ENCODE peak calls at places on chromosomes 12 and 14, in five cellular contexts. One of them, this sample, is unnamed.

GRCh38 chr12:5094550-5094949 is 50.9 kb downstream of the KCNA5 start:
- DNase-seq in osteocyte: no peak
- DNase-seq in ovary: no peak
- DNase-seq in tibial nerve: no peak
- DNase-seq in WTC11: no peak
- DNase-seq in this sample: no peak

GRCh38 chr12:5251786-5252185 is 180.1 kb upstream of the NTF3 start:
- DNase-seq in osteocyte: no peak
- DNase-seq in ovary: no peak
- DNase-seq in tibial nerve: no peak
- DNase-seq in WTC11: no peak
- DNase-seq in this sample: no peak

GRCh38 chr12:88401153-88401552 is 179.1 kb downstream of the KITLG start:
- DNase-seq in osteocyte: no peak
- DNase-seq in ovary: no peak
- DNase-seq in tibial nerve: no peak
- DNase-seq in WTC11: no peak
- DNase-seq in this sample: no peak

GRCh38 chr12:27434673-27435565 is 11.6 kb upstream of the SMCO2 start:
- DNase-seq in osteocyte: no peak
- DNase-seq in ovary: no peak
- DNase-seq in tibial nerve: no peak
- DNase-seq in WTC11: no peak
- DNase-seq in this sample: no peak

GRCh38 chr12:85949253-85949652 is 75.2 kb downstream of the NTS start:
- DNase-seq in osteocyte: no peak
- DNase-seq in ovary: no peak
- DNase-seq in tibial nerve: no peak
- DNase-seq in WTC11: no peak
- DNase-seq in this sample: no peak

GRCh38 chr14:79834856-79835255 is 376.4 kb downstream of the DIO2 start:
- DNase-seq in osteocyte: no peak
- DNase-seq in ovary: no peak
- DNase-seq in tibial nerve: no peak
- DNase-seq in WTC11: no peak
- DNase-seq in this sample: no peak

GRCh38 chr14:103696466-103697071 is 18.7 kb downstream of the XRCC3 start:
- DNase-seq in osteocyte: peak
- DNase-seq in ovary: no peak
- DNase-seq in tibial nerve: no peak
- DNase-seq in WTC11: no peak
- DNase-seq in this sample: no peak

GRCh38 chr14:35292770-35293561 is 784 bp downstream of the PSMA6 start:
- DNase-seq in osteocyte: no peak
- DNase-seq in ovary: no peak
- DNase-seq in tibial nerve: no peak
- DNase-seq in WTC11: no peak
- DNase-seq in this sample: no peak

GRCh38 chr12:60257063-60257462 is 661.2 kb downstream of the SLC16A7 start:
- DNase-seq in osteocyte: no peak
- DNase-seq in ovary: no peak
- DNase-seq in tibial nerve: no peak
- DNase-seq in WTC11: no peak
- DNase-seq in this sample: no peak

GRCh38 chr12:31989987-31990386 is 30.8 kb downstream of the RESF1 start:
- DNase-seq in osteocyte: no peak
- DNase-seq in ovary: no peak
- DNase-seq in tibial nerve: no peak
- DNase-seq in WTC11: no peak
- DNase-seq in this sample: no peak

GRCh38 chr12:23560611-23561010 is 388.9 kb downstream of the SOX5 start:
- DNase-seq in osteocyte: no peak
- DNase-seq in ovary: no peak
- DNase-seq in tibial nerve: no peak
- DNase-seq in WTC11: no peak
- DNase-seq in this sample: no peak

GRCh38 chr12:48999371-49000131 is at the start of gene DDN:
- DNase-seq in osteocyte: no peak
- DNase-seq in ovary: no peak
- DNase-seq in tibial nerve: no peak
- DNase-seq in WTC11: no peak
- DNase-seq in this sample: no peak

GRCh38 chr12:6183689-6184441 is 16.3 kb upstream of the CD9 start:
- DNase-seq in osteocyte: no peak
- DNase-seq in ovary: no peak
- DNase-seq in tibial nerve: no peak
- DNase-seq in WTC11: no peak
- DNase-seq in this sample: no peak

GRCh38 chr12:87054225-87054624 is 798.0 kb upstream of the MGAT4C start:
- DNase-seq in osteocyte: no peak
- DNase-seq in ovary: no peak
- DNase-seq in tibial nerve: no peak
- DNase-seq in WTC11: no peak
- DNase-seq in this sample: no peak

GRCh38 chr14:51855234-51855633 is 5.2 kb upstream of the GNG2 start:
- DNase-seq in osteocyte: no peak
- DNase-seq in ovary: no peak
- DNase-seq in tibial nerve: no peak
- DNase-seq in WTC11: no peak
- DNase-seq in this sample: no peak

GRCh38 chr12:132326646-132327045 is 2.7 kb downstream of the GALNT9 start:
- DNase-seq in osteocyte: no peak
- DNase-seq in ovary: no peak
- DNase-seq in tibial nerve: no peak
- DNase-seq in WTC11: no peak
- DNase-seq in this sample: no peak

GRCh38 chr12:123141615-123142517 is 9.0 kb downstream of the PITPNM2 start:
- DNase-seq in osteocyte: no peak
- DNase-seq in ovary: peak
- DNase-seq in tibial nerve: no peak
- DNase-seq in WTC11: no peak
- DNase-seq in this sample: peak

GRCh38 chr14:70567791-70568190 is 32.7 kb downstream of the MED6 start:
- DNase-seq in osteocyte: no peak
- DNase-seq in ovary: no peak
- DNase-seq in tibial nerve: no peak
- DNase-seq in WTC11: peak
- DNase-seq in this sample: no peak

GRCh38 chr12:77723308-77723707 is 107.4 kb upstream of the NAV3 start:
- DNase-seq in osteocyte: no peak
- DNase-seq in ovary: no peak
- DNase-seq in tibial nerve: no peak
- DNase-seq in WTC11: no peak
- DNase-seq in this sample: no peak

GRCh38 chr14:68564236-68564825 is 228.5 kb downstream of the ZFP36L1 start:
- DNase-seq in osteocyte: no peak
- DNase-seq in ovary: peak
- DNase-seq in tibial nerve: no peak
- DNase-seq in WTC11: peak
- DNase-seq in this sample: no peak

GRCh38 chr12:62848418-62848817 is 86.5 kb downstream of the PPM1H start:
- DNase-seq in osteocyte: no peak
- DNase-seq in ovary: no peak
- DNase-seq in tibial nerve: no peak
- DNase-seq in WTC11: no peak
- DNase-seq in this sample: no peak

GRCh38 chr12:15208871-15209656 is 12.2 kb downstream of the RERG start:
- DNase-seq in osteocyte: no peak
- DNase-seq in ovary: no peak
- DNase-seq in tibial nerve: no peak
- DNase-seq in WTC11: no peak
- DNase-seq in this sample: no peak

GRCh38 chr12:123063535-123063934 is 83.1 kb downstream of the ARL6IP4 start:
- DNase-seq in osteocyte: no peak
- DNase-seq in ovary: no peak
- DNase-seq in tibial nerve: no peak
- DNase-seq in WTC11: peak
- DNase-seq in this sample: no peak

GRCh38 chr12:100851637-100852036 is 57.1 kb downstream of the ANO4 start:
- DNase-seq in osteocyte: no peak
- DNase-seq in ovary: no peak
- DNase-seq in tibial nerve: no peak
- DNase-seq in WTC11: peak
- DNase-seq in this sample: no peak

GRCh38 chr14:101019974-101020710 is 116.6 kb upstream of the RTL1 start:
- DNase-seq in osteocyte: peak
- DNase-seq in ovary: peak
- DNase-seq in tibial nerve: no peak
- DNase-seq in WTC11: no peak
- DNase-seq in this sample: peak

GRCh38 chr14:52021971-52022600 is 32.7 kb downstream of the RTRAF start:
- DNase-seq in osteocyte: no peak
- DNase-seq in ovary: no peak
- DNase-seq in tibial nerve: no peak
- DNase-seq in WTC11: no peak
- DNase-seq in this sample: no peak

GRCh38 chr14:100827751-100828447 is 2.0 kb downstream of the MEG3 start:
- DNase-seq in osteocyte: no peak
- DNase-seq in ovary: peak
- DNase-seq in tibial nerve: no peak
- DNase-seq in WTC11: peak
- DNase-seq in this sample: no peak

DNA sequence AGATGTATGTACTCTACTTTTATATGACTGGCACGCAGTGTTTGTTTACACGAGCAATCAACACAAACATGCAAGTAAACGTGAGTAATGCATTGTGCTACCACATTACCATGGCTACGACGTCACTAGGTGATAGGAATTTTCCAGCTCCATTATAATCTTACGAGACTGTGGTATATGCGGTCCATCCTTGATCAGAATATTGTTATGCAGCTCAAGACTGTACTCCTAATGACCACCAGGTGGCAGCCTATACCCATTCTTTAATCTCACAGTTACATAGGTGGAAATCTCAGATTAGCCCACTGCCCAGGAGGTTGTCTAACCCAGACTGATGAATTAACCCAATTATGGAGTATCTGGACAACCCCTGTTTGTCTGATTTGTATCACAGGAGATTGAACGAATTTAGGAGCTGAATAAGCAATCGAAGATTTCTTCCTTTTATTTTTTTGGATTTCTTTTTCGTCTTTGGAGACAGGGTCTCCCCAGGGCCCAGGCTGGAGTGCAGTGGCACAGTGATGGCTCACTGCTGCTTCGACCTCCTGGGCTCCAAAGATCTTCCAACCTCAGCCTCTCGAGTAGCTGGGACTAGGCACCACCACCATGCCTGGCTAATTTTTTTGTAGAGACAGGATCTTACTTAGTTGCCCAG is 8.7 kb upstream of the TESPA1 start:
- DNase-seq in osteocyte: no peak
- DNase-seq in ovary: peak
- DNase-seq in tibial nerve: peak
- DNase-seq in WTC11: peak
- DNase-seq in this sample: no peak
- TF ChIP-seq CTCF in osteocyte: peak
- TF ChIP-seq CTCF in ovary: peak
- TF ChIP-seq CTCF in tibial nerve: peak
- TF ChIP-seq CTCF in WTC11: peak
- TF ChIP-seq CTCF in this sample: peak

GRCh38 chr14:105207460-105207901 is 26.4 kb upstream of the NUDT14 start:
- DNase-seq in osteocyte: no peak
- DNase-seq in ovary: no peak
- DNase-seq in tibial nerve: no peak
- DNase-seq in WTC11: peak
- DNase-seq in this sample: no peak
- TF ChIP-seq CTCF in osteocyte: no peak
- TF ChIP-seq CTCF in ovary: no peak
- TF ChIP-seq CTCF in tibial nerve: no peak
- TF ChIP-seq CTCF in WTC11: no peak
- TF ChIP-seq CTCF in this sample: no peak

GRCh38 chr12:109925185-109925835 is 25.2 kb downstream of the TCHP start:
- DNase-seq in osteocyte: no peak
- DNase-seq in ovary: no peak
- DNase-seq in tibial nerve: no peak
- DNase-seq in WTC11: no peak
- DNase-seq in this sample: no peak

GRCh38 chr12:109928058-109928656 is 28.1 kb downstream of the TCHP start:
- DNase-seq in osteocyte: no peak
- DNase-seq in ovary: no peak
- DNase-seq in tibial nerve: no peak
- DNase-seq in WTC11: no peak
- DNase-seq in this sample: no peak

GRCh38 chr12:109926488-109927210 is 26.6 kb downstream of the TCHP start:
- DNase-seq in osteocyte: no peak
- DNase-seq in ovary: no peak
- DNase-seq in tibial nerve: no peak
- DNase-seq in WTC11: no peak
- DNase-seq in this sample: no peak

GRCh38 chr12:109930028-109930800 is 30.1 kb downstream of the TCHP start:
- DNase-seq in osteocyte: no peak
- DNase-seq in ovary: no peak
- DNase-seq in tibial nerve: no peak
- DNase-seq in WTC11: no peak
- DNase-seq in this sample: no peak

DNA sequence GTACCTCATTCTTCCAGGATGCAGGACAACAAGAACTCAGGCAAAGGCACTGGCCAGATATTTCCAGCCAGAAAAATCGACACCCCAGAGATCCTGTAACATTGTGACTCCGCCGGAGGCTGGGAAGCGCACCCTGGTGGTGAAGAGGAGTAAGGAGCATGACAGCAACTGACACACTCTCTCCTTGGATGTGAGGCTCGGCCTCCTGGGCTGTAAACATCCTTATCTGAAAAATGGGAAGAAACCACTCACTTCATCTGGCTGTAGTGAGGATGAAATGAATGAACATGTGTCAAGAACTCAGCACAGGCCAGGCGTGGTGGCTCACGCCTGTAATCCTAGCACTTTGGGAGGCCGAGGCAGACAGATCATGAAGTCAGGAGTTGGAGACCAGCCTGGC is 27.5 kb downstream of the TCHP start:
- DNase-seq in osteocyte: no peak
- DNase-seq in ovary: no peak
- DNase-seq in tibial nerve: no peak
- DNase-seq in WTC11: peak
- DNase-seq in this sample: no peak
- TF ChIP-seq CTCF in osteocyte: peak
- TF ChIP-seq CTCF in ovary: no peak
- TF ChIP-seq CTCF in tibial nerve: no peak
- TF ChIP-seq CTCF in WTC11: peak
- TF ChIP-seq CTCF in this sample: peak

DNA sequence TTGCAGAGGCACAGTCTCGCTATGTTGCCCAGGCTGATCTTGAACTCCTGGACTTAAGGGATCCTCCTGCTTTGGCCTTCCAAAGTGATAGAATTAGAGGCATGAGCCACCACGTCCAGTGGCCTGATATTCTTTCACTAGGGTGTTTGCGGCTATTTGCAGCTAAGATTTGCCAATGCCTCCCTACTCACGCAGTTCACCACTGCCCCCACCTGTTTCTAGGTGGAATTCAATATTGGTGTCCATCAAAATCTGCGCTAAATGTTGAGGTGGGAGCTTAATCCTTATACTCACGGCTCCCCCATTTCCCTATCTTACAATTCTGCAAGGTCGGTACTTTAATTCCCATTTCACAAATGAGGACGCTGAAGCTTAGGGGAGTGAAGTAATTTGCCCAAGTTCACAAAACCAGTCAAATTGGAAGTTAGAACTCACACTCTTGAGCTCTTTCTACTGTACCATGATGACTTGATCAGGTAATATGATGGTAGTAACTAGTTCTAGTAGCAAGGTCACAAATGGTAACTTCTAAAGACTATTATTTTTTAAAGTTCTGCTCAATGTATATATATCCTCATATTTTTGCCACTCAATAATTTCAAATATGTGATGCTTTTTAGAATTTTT is 22.1 kb upstream of the LRRC9 start:
- DNase-seq in osteocyte: no peak
- DNase-seq in ovary: no peak
- DNase-seq in tibial nerve: peak
- DNase-seq in WTC11: peak
- DNase-seq in this sample: no peak
- TF ChIP-seq CTCF in osteocyte: peak
- TF ChIP-seq CTCF in ovary: no peak
- TF ChIP-seq CTCF in tibial nerve: peak
- TF ChIP-seq CTCF in WTC11: no peak
- TF ChIP-seq CTCF in this sample: no peak